ENCODE peak calls at places on chromosomes 13 and 19, in four cellular contexts. U, J, F and B are unnamed samples.

GRCh38 chr13:42626461-42626860 is 52.5 kb downstream of the TNFSF11 start:
- DNase-seq in J (no peak), U (no peak), F (no peak), B (no peak)

GRCh38 chr19:31963741-31964140 is 381.7 kb upstream of the ZNF507 start:
- DNase-seq in F (no peak), J (no peak), U (no peak), B (no peak)

GRCh38 chr13:40059540-40060232 is 404.2 kb downstream of the COG6 start:
- DNase-seq in J (peak), F (no peak), U (no peak), B (no peak)

GRCh38 chr13:113802761-113803160 is 43.7 kb downstream of the TMEM255B start:
- DNase-seq in F (no peak), U (no peak), J (no peak), B (no peak)

GRCh38 chr13:70183041-70183440 is 74.8 kb upstream of the KLHL1 start:
- DNase-seq in F (no peak), J (no peak), U (no peak), B (no peak)

GRCh38 chr19:6800991-6801396 is 28.5 kb downstream of the VAV1 start:
- DNase-seq in U (no peak), F (no peak), J (peak), B (no peak)

GRCh38 chr13:113596321-113597200 is 12.0 kb downstream of the TFDP1 start:
- DNase-seq in F (no peak), J (no peak), U (no peak), B (no peak)

GRCh38 chr19:2478324-2478755 is 2.4 kb downstream of the GADD45B start:
- DNase-seq in F (no peak), U (peak), J (peak), B (peak)

GRCh38 chr19:45547965-45548609 is 36.5 kb downstream of the OPA3 start:
- DNase-seq in U (no peak), F (no peak), J (peak), B (no peak)

GRCh38 chr13:35727881-35728280 is 251.4 kb upstream of the MAB21L1 start:
- DNase-seq in F (no peak), U (no peak), J (no peak), B (no peak)

GRCh38 chr13:71525004-71525403 is 342.0 kb downstream of the DACH1 start:
- DNase-seq in J (no peak), U (no peak), F (no peak), B (no peak)

GRCh38 chr19:44112802-44113137 is 429 bp upstream of the ZNF225 start:
- DNase-seq in J (no peak), F (no peak), U (no peak), B (peak)

GRCh38 chr19:44113784-44114390 is 688 bp downstream of the ZNF225 start:
- DNase-seq in J (no peak), F (no peak), U (peak), B (peak)

GRCh38 chr19:44111910-44112463 is 1.2 kb upstream of the ZNF225 start:
- DNase-seq in U (peak), J (peak), F (no peak), B (no peak)

GRCh38 chr19:44109458-44109857 is 3.7 kb upstream of the ZNF225 start:
- DNase-seq in U (no peak), F (no peak), J (no peak), B (no peak)

DNA sequence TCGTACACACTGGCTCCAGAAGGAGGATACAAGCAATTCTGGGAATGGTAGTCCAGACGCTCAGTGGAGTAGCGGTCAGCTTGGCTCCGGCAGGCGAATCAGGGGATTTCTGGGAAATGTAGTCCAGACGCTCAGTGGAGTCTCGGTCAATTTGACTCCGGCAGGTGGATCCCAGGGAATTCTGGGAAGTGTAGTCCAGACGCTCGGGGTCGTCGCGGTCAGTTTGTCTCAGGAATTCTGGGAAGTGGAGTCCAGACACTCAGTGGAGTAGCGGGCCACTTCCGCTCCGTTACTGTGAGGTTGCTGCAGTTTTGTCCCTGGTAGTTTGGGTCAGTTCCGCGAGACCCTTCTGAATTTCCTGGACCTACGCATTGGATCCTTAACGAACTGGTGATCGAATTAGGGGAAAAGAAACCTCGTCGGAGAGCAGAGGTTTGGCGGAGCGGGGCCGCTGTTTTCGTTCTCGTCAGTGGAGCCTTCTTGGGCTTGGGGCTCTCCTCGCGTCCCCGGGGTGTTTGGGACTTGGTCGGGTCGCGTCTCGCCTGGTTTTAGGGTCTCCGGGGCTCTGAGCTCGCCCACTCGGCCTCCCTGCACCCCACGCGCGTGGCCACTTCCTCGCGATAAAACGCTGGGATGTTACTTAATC is at the start of gene ZNF225:
- DNase-seq in U (peak), F (peak), J (peak), B (peak)
- TF ChIP-seq CTCF in U (no peak), F (no peak), J (no peak), B (no peak)

GRCh38 chr19:547836-548720 is 4.2 kb downstream of the GZMM start:
- DNase-seq in U (no peak), J (no peak), F (no peak), B (no peak)
- TF ChIP-seq CTCF in U (no peak), J (no peak), F (no peak), B (no peak)

DNA sequence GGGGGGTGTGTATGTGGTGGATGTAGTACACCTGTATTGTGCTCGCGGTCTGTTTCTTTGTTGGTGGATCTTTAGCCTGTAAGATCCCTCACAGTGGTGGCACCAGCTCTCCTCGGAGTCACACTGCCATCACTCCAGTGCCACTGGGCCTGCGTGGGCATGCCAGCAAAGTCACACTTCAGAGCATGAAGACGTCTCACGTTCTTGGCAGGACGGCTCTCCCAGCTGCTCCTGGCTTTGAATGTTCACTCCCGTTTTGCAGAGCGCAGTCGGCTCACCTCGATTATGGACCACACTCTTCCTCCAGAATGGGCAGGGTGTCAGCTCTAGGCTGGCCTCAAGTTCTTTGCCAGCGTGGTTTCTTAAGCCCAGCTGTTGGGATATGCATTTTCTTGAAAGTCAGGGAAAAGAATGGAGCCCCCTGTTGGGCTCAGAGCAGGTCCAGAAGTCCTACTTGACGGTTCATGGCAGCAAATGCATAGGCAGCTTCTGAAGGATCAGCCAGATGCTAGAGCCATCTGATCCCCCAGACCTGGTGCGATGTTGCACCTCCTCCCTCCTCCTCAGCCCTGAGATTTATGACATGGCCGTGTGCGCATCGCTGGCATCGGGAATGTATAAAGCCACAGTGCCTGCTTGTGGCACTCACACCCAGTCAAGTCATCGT is 40.4 kb upstream of the NPAS1 start:
- DNase-seq in F (no peak), U (no peak), J (no peak), B (no peak)
- TF ChIP-seq CTCF in F (no peak), U (no peak), J (no peak), B (no peak)

DNA sequence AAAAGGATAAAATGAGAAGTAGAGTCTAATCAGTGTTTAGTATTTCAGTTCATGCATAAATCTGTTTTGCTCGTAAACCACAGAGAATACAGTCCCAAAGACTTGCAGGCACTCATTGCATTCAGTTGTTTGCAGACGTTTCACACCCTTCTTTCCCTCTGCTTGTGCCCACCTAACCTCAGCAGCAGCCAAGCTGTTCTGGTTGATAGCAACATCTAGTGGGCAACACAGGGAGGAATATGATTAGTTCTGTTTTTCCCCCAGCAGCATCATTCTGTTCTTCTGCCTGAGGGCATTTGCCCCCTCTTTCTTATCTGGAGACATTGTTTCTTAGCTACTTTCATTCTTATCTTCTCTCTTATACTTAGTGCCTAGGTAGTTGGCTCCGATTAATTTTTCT is 135.6 kb downstream of the PAN3 start:
- DNase-seq in U (peak), F (no peak), J (peak), B (no peak)
- TF ChIP-seq CTCF in U (peak), F (no peak), J (no peak), B (no peak)

GRCh38 chr13:44961997-44962396 is 27.3 kb downstream of the NUFIP1 start:
- DNase-seq in F (no peak), J (no peak), U (no peak), B (no peak)

GRCh38 chr13:44969858-44970484 is 19.3 kb downstream of the NUFIP1 start:
- DNase-seq in U (peak), J (peak), F (no peak), B (peak)

GRCh38 chr13:44972956-44973581 is 16.2 kb downstream of the NUFIP1 start:
- DNase-seq in U (peak), F (no peak), J (peak), B (no peak)

GRCh38 chr13:44971656-44972595 is 17.3 kb downstream of the NUFIP1 start:
- DNase-seq in F (no peak), J (no peak), U (no peak), B (no peak)

DNA sequence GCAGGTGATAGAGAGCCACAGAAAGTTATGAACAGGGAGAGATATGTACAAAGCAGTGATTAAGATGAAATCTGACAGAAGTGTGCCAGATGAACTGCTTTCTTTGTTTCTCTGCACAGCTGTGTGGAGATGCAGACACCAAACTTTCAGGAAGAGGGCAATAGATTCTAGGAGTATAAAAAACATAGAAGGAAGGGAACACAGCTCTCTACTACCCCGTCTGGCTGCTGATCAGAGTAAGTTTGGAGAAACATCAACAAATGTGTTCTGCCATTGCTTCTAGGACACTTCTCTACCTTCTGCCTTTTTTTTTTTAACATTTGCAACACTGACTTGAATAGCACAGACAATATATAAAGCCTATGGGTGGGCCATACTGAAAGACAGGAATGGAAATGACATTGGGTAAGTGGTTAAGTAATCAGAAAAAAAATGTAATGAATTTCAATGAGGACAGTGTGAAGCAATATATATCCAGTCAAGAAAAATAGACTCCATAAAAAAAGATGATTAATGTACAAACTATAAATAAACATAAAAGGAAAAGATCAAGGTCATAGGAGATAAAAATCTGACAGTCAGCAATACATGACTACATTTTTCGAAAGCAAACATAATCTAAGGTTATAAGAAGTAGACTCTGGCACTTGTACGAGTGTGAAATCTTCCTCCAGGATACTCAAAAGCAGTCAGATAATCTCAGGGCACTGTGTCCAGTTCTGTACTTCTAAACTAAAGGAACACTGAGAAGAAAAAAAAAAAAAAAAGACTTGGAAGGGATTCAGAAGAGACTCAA is 21.4 kb downstream of the NUFIP1 start:
- DNase-seq in U (no peak), J (peak), F (no peak), B (no peak)
- TF ChIP-seq CTCF in U (no peak), J (peak), F (no peak), B (no peak)